ENCODE peak calls at places on chromosomes 12 and 14, in ten cellular contexts. X, K, O, N, M, W, B, C, L and H are unnamed samples.

GRCh38 chr14:94581127-94581999 is at the start of gene SERPINA5:
- DNase-seq in X (no peak), O (peak; percentile 86), B (peak; percentile 67), L (peak; percentile 86), N (no peak), C (peak; percentile 13), M (peak; percentile 7), K (no peak), W (no peak), H (peak; percentile 85)

GRCh38 chr12:58639323-58639934 is 280.9 kb downstream of the LRIG3 start:
- DNase-seq in B (no peak), C (no peak), K (no peak), M (no peak), X (no peak), W (no peak), N (peak; percentile 71), L (no peak), O (no peak), H (no peak)

GRCh38 chr12:124397399-124397679 is 102.4 kb downstream of the RFLNA start:
- DNase-seq in X (no peak), K (no peak), M (no peak), C (no peak), W (no peak), L (no peak), N (no peak), B (no peak), O (no peak), H (no peak)

GRCh38 chr14:23076785-23077408 is 18.0 kb downstream of the ACIN1 start:
- DNase-seq in W (no peak), K (no peak), B (no peak), X (no peak), N (peak; percentile 47), C (no peak), M (no peak), L (no peak), O (no peak), H (no peak)

GRCh38 chr12:115752913-115753726 is 524.4 kb downstream of the MED13L start:
- DNase-seq in B (no peak), X (peak; percentile 36), M (peak; percentile 52), C (peak; percentile 51), K (peak; percentile 43), W (no peak), N (peak; percentile 77), O (peak; percentile 52), L (no peak), H (no peak)

GRCh38 chr12:93766802-93767523 is 89.8 kb downstream of the CRADD start:
- DNase-seq in C (peak; percentile 27), N (peak; percentile 76), B (no peak), X (peak; percentile 40), W (no peak), M (peak; percentile 61), K (no peak), O (no peak), L (no peak), H (no peak)

GRCh38 chr12:56081393-56082347 is 1.7 kb downstream of the ERBB3 start:
- DNase-seq in O (no peak), M (no peak), K (no peak), L (no peak), X (peak; percentile 90), B (no peak), N (no peak), C (no peak), W (no peak), H (peak; percentile 79)

GRCh38 chr14:100383727-100384158 is 60.6 kb downstream of the SLC25A47 start:
- DNase-seq in M (peak; percentile 35), L (peak; percentile 90), N (peak; percentile 55), W (peak; percentile 77), K (peak; percentile 78), X (peak; percentile 78), O (peak; percentile 66), C (peak; percentile 44), B (peak; percentile 80), H (peak; percentile 82)

GRCh38 chr12:52155048-52155868 is 36.6 kb downstream of the KRT80 start:
- DNase-seq in M (peak; percentile 95), N (no peak), B (no peak), O (no peak), X (peak; percentile 46), K (no peak), L (peak; percentile 55), W (no peak), C (no peak), H (no peak)

GRCh38 chr12:92921877-92922276 is 7.2 kb downstream of the EEA1 start:
- DNase-seq in C (no peak), K (no peak), W (no peak), N (no peak), B (no peak), O (no peak), M (no peak), X (no peak), L (no peak), H (no peak)

GRCh38 chr14:100640481-100641273 is 53.5 kb upstream of the BEGAIN start:
- DNase-seq in B (no peak), N (peak; percentile 28), O (no peak), X (no peak), M (no peak), C (no peak), K (no peak), W (no peak), L (peak; percentile 90), H (no peak)

GRCh38 chr12:5428332-5429221 is 3.3 kb upstream of the NTF3 start:
- DNase-seq in M (no peak), O (no peak), C (no peak), K (peak; percentile 38), W (no peak), B (no peak), X (no peak), N (peak; percentile 75), L (no peak), H (no peak)

GRCh38 chr12:63845726-63846125 is 1.2 kb downstream of the SRGAP1 start:
- DNase-seq in C (no peak), B (no peak), N (peak; percentile 54), O (no peak), W (no peak), X (peak; percentile 52), L (no peak), K (no peak), M (peak; percentile 75), H (no peak)

GRCh38 chr14:52369305-52369781 is 55.2 kb downstream of the PTGER2 start:
- DNase-seq in X (no peak), N (peak; percentile 54), M (peak; percentile 90), L (no peak), K (no peak), O (no peak), B (no peak), C (no peak), W (no peak), H (no peak)

GRCh38 chr14:101813833-101814232 is 52.3 kb downstream of the PPP2R5C start:
- DNase-seq in W (no peak), O (no peak), K (no peak), L (no peak), X (no peak), B (no peak), M (no peak), C (no peak), N (no peak), H (no peak)

GRCh38 chr14:101810897-101811620 is 49.5 kb downstream of the PPP2R5C start:
- DNase-seq in C (no peak), L (no peak), K (no peak), O (no peak), B (no peak), N (peak; percentile 38), X (no peak), M (peak; percentile 73), W (no peak), H (no peak)

GRCh38 chr14:101812071-101812470 is 50.6 kb downstream of the PPP2R5C start:
- DNase-seq in C (no peak), X (no peak), W (no peak), L (no peak), M (no peak), N (no peak), O (no peak), K (no peak), B (no peak), H (no peak)

GRCh38 chr14:101814869-101815268 is 53.4 kb downstream of the PPP2R5C start:
- DNase-seq in X (no peak), K (no peak), L (no peak), W (no peak), B (no peak), O (no peak), N (no peak), M (no peak), C (no peak), H (no peak)

GRCh38 chr14:101813171-101813759 is 51.8 kb downstream of the PPP2R5C start:
- DNase-seq in K (no peak), C (peak; percentile 26), X (peak; percentile 40), B (no peak), M (no peak), O (no peak), N (no peak), L (no peak), W (no peak), H (no peak)
- H3K4me1 ChIP-seq in K (peaks cover 5% of the 10 kb centered on the region), C (peaks cover 48% of the 10 kb centered on the region), X (peaks cover 17% of the 10 kb centered on the region), B (peaks cover 49% of the 10 kb centered on the region), M (peaks cover 4% of the 10 kb centered on the region), O (no peaks in the 10 kb centered on the region), N (peaks cover 11% of the 10 kb centered on the region), L (peaks cover 84% of the 10 kb centered on the region), W (peaks cover 67% of the 10 kb centered on the region), H (peaks cover 54% of the 10 kb centered on the region)

GRCh38 chr14:37945959-37946358 is 261.7 kb upstream of the SSTR1 start:
- DNase-seq in M (no peak), N (no peak), X (no peak), L (no peak), O (no peak), K (no peak), B (no peak), C (no peak), W (no peak), H (no peak)
- H3K4me1 ChIP-seq in M (no peaks in the 10 kb centered on the region), N (no peaks in the 10 kb centered on the region), X (no peaks in the 10 kb centered on the region), L (no peaks in the 10 kb centered on the region), O (no peaks in the 10 kb centered on the region), K (no peaks in the 10 kb centered on the region), B (no peaks in the 10 kb centered on the region), C (no peaks in the 10 kb centered on the region), W (no peaks in the 10 kb centered on the region), H (no peaks in the 10 kb centered on the region)

GRCh38 chr12:47821346-47821706 is 1.6 kb upstream of the HDAC7 start:
- DNase-seq in X (no peak), O (no peak), B (no peak), W (no peak), C (no peak), M (no peak), L (no peak), N (no peak), K (no peak), H (no peak)
- H3K4me1 ChIP-seq in X (peaks cover 4% of the 10 kb centered on the region), O (peaks cover 39% of the 10 kb centered on the region), B (peaks cover 83% of the 10 kb centered on the region), W (peaks cover 87% of the 10 kb centered on the region), C (peaks cover 82% of the 10 kb centered on the region), M (peaks cover 57% of the 10 kb centered on the region), L (peaks cover 75% of the 10 kb centered on the region), N (peaks cover 38% of the 10 kb centered on the region), K (peaks cover 46% of the 10 kb centered on the region), H (no peaks in the 10 kb centered on the region)

DNA sequence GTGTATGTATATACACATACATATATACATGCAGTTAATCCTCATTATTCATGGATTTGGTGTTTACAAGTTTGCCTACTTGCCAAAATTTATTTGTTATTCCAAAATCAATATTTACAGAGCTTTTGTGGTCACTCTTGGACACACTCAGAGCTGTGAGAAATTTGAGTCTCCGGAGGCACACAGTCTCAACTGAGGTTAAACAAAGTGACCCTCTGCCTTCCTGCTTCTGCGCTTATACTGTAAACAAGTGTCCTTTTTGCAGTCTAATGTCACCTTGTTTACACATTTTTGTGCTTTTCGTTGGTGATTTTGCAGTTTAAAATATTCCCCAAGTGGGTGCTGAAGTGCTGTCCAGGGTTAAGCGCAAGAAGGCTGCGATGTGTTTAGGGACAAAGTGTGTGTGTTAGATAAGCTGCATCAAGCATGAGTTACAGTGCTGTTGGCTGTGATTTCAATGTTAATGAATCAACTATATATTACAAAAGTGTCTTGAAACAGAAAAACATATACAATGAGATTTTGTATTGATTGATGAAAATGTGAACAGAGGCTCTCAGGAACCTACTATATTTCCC is 13.1 kb upstream of the LTA4H start:
- DNase-seq in L (no peak), K (no peak), B (no peak), W (no peak), M (no peak), X (no peak), O (no peak), C (no peak), N (no peak), H (no peak)
- H3K4me1 ChIP-seq in L (peaks cover 60% of the 10 kb centered on the region), K (no peaks in the 10 kb centered on the region), B (peaks cover 52% of the 10 kb centered on the region), W (peaks cover 60% of the 10 kb centered on the region), M (peaks cover 31% of the 10 kb centered on the region), X (peaks cover 5% of the 10 kb centered on the region), O (no peaks in the 10 kb centered on the region), C (peaks cover 25% of the 10 kb centered on the region), N (peaks cover 7% of the 10 kb centered on the region), H (peaks cover 28% of the 10 kb centered on the region)